ENCODE peak calls at places on chromosomes 5 and 9, in eight cellular contexts. T, B, N, J, I, L, K and E are unnamed samples. For H3K36me3, the result is how much of the 10 kb centered on the place peaks cover.

GRCh38 chr9:134585746-134586706 is 55.6 kb upstream of the COL5A1 start:
- DNase-seq in B (peak), L (no peak), K (peak), I (peak), T (peak), N (peak), J (peak), E (peak)

GRCh38 chr9:10612649-10613398 is at the start of gene PTPRD:
- DNase-seq in I (peak), K (peak), T (peak), B (peak), J (peak), L (peak), N (peak), E (peak)

GRCh38 chr9:14251146-14252071 is 62.5 kb downstream of the NFIB start:
- DNase-seq in L (no peak), K (peak), N (peak), J (peak), B (peak), I (peak), T (peak), E (no peak)

GRCh38 chr9:86041331-86041741 is 58.0 kb downstream of the GOLM1 start:
- DNase-seq in T (no peak), K (no peak), L (no peak), J (no peak), I (no peak), N (no peak), B (peak), E (no peak)

GRCh38 chr9:5688109-5688508 is 59.2 kb downstream of the RIC1 start:
- DNase-seq in L (no peak), T (peak), N (no peak), K (no peak), B (peak), I (no peak), J (no peak), E (no peak)

GRCh38 chr5:110900829-110901228 is 162.0 kb downstream of the SLC25A46 start:
- DNase-seq in T (peak), N (no peak), I (no peak), J (no peak), K (no peak), B (peak), L (no peak), E (no peak)

GRCh38 chr5:91397791-91398190 is 14.7 kb upstream of the ARRDC3 start:
- DNase-seq in N (no peak), L (no peak), I (no peak), J (no peak), K (no peak), B (no peak), T (no peak), E (no peak)

GRCh38 chr5:104088876-104089778 is 526.5 kb upstream of the NUDT12 start:
- DNase-seq in T (no peak), L (no peak), N (no peak), J (no peak), K (no peak), I (no peak), B (no peak), E (no peak)

GRCh38 chr5:14587143-14587542 is 5.6 kb downstream of the OTULINL start:
- DNase-seq in B (no peak), N (peak), J (peak), L (no peak), T (no peak), I (no peak), K (no peak), E (no peak)

GRCh38 chr9:127899200-127899943 is at the start of gene ST6GALNAC6:
- DNase-seq in J (peak), K (peak), L (peak), T (no peak), B (peak), I (peak), N (no peak), E (peak)

GRCh38 chr5:139492700-139493192 is 10.2 kb upstream of the STING1 start:
- DNase-seq in K (no peak), B (peak), N (no peak), L (no peak), J (no peak), I (no peak), T (peak), E (no peak)

GRCh38 chr9:132855904-132856303 is 22.2 kb downstream of the AK8 start:
- DNase-seq in L (no peak), N (no peak), K (no peak), B (no peak), J (no peak), I (no peak), T (no peak), E (peak)

DNA sequence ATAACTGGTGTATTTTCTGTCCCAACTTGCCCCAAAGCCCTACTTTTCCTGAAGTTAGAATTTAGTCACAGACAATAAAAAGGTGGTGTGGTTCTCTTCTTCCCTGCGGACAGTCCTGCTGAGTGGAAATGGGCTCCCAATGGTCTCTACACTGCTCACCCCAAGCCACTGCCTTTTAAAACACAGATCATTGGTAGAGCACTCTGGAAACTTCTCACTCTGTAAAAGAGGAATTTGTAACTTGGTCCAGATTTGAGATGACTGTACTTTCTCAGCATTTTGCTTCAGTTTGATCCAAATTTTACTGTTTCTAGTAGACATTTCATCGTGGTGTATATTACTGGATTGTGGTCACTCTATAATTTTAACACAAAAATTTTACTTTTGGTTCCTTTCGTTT is 80.3 kb upstream of the ROR2 start:
- DNase-seq in J (no peak), K (no peak), N (no peak), L (no peak), I (no peak), B (no peak), T (no peak), E (no peak)
- H3K36me3 ChIP-seq in J (under half), K (half or more), N (under half), L (under half), I (under half), B (under half), T (under half), E (under half)

DNA sequence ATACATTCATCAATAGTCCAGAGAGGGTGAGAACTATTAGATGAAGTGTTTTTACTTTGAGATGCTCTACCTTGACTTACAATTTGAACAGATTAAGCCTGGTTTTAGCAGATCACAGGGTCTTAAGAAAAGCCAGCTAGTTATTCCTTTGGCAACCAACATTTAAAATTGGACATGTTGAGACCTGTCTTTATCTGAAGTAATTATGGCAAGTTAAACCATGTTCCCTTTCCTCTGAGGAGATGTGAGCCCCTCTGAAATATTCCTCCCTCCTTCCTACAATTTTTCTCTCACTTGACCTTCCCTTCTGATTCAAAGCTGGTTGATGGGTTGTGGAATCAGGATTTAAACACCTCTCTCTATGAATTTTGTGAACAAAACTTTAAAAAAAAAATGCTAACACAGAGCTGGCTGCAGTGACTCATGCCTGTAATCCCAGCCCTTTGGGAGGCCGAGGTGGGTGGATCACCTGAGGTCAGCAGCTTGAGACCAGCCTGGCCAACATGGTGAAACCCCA is 73.4 kb downstream of the INIP start:
- DNase-seq in L (no peak), K (no peak), I (no peak), J (no peak), T (no peak), N (no peak), B (no peak), E (no peak)
- H3K36me3 ChIP-seq in L (under half), K (under half), I (under half), J (under half), T (under half), N (under half), B (under half), E (under half)

GRCh38 chr9:114356792-114357191 is 27.1 kb downstream of the ORM2 start:
- DNase-seq in T (no peak), K (no peak), L (no peak), N (no peak), I (no peak), B (no peak), J (no peak), E (no peak)

GRCh38 chr9:114359801-114360200 is 28.0 kb downstream of the AKNA start:
- DNase-seq in L (no peak), N (no peak), B (no peak), K (no peak), I (no peak), J (no peak), T (no peak), E (no peak)

GRCh38 chr9:114355821-114356220 is 26.2 kb downstream of the ORM2 start:
- DNase-seq in K (no peak), T (no peak), L (no peak), B (no peak), I (no peak), N (no peak), J (no peak), E (no peak)

GRCh38 chr9:114361542-114361941 is 26.2 kb downstream of the AKNA start:
- DNase-seq in T (no peak), B (no peak), N (no peak), K (no peak), I (no peak), J (no peak), L (no peak), E (no peak)

GRCh38 chr9:114357911-114358328 is 28.3 kb downstream of the ORM2 start:
- DNase-seq in T (no peak), I (no peak), L (no peak), K (no peak), J (no peak), B (no peak), N (no peak), E (no peak)
- H3K36me3 ChIP-seq in T (half or more), I (under half), L (under half), K (under half), J (half or more), B (half or more), N (under half), E (under half)

GRCh38 chr5:175880213-175880612 is 8.8 kb downstream of the CPLX2 start:
- DNase-seq in L (no peak), N (no peak), J (no peak), I (no peak), T (no peak), B (no peak), K (no peak), E (peak)

GRCh38 chr5:175880797-175881312 is 9.5 kb downstream of the CPLX2 start:
- DNase-seq in J (no peak), B (no peak), T (no peak), I (no peak), K (no peak), L (no peak), N (no peak), E (no peak)

GRCh38 chr5:175878021-175878420 is 6.6 kb downstream of the CPLX2 start:
- DNase-seq in T (no peak), I (no peak), L (no peak), B (no peak), J (no peak), N (no peak), K (no peak), E (no peak)

GRCh38 chr5:175879743-175880142 is 8.4 kb downstream of the CPLX2 start:
- DNase-seq in J (no peak), L (no peak), N (no peak), T (no peak), B (no peak), K (no peak), I (no peak), E (peak)

DNA sequence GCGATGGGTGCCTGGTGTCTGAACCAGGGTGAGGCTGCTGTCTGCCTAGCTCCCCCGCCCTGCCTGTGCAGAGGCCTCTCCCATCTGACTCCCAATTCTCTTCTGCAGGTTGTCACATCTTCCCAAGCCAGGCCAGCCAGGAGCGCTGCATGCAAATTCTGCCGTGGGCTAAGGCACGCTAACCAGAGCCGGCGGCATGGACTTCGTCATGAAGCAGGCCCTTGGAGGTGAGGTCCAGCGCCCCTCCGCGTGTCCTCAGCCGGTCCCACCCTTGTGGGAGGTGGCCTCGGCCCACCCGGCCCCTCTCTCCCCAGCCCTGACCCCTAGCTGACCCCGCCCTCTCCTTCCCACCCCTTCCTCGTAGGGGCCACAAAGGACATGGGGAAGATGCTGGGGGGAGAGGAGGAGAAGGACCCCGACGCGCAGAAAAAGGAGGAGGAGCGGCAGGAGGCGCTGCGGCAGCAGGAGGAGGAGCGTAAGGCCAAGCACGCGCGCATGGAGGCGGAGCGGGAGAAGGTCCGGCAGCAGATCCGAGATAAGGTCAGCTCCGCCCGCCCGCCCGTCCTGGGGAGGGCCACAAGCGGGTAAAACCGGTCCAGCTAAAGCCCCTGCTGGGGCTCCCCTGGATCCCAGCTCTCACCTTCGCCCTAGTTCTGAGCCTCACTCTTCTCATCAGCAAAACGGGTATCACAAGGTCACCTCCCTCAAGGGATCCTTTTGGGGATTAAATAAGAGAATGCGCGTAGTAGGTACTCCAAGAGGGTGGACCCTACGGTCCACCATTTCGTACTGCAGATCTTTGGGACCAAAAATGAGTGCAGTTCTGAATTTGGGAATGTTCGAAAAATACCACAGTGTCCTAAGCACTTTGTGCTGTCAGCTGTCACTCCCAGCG is 7.4 kb downstream of the CPLX2 start:
- DNase-seq in K (peak), N (no peak), L (no peak), T (no peak), I (peak), J (no peak), B (no peak), E (peak)
- H3K36me3 ChIP-seq in K (under half), N (under half), L (under half), T (under half), I (under half), J (under half), B (under half), E (under half)

GRCh38 chr9:33025572-33026347 is 687 bp downstream of the DNAJA1 start:
- DNase-seq in L (no peak), N (peak), T (peak), I (peak), K (peak), B (peak), J (peak), E (peak)
- H3K36me3 ChIP-seq in L (under half), N (under half), T (under half), I (under half), K (under half), B (under half), J (under half), E (under half)

GRCh38 chr5:147400836-147401235 is 109.0 kb downstream of the DPYSL3 start:
- DNase-seq in L (no peak), J (no peak), I (no peak), K (no peak), T (no peak), N (no peak), B (peak), E (no peak)

GRCh38 chr5:147407094-147407681 is 102.7 kb downstream of the DPYSL3 start:
- DNase-seq in B (peak), N (no peak), K (no peak), T (peak), J (no peak), I (no peak), L (no peak), E (no peak)

GRCh38 chr5:147403659-147404640 is 105.9 kb downstream of the DPYSL3 start:
- DNase-seq in K (no peak), I (no peak), J (no peak), T (peak), L (no peak), N (peak), B (peak), E (no peak)

GRCh38 chr5:147406636-147407035 is 103.2 kb downstream of the DPYSL3 start:
- DNase-seq in B (no peak), N (no peak), I (no peak), L (no peak), T (no peak), J (no peak), K (no peak), E (no peak)

DNA sequence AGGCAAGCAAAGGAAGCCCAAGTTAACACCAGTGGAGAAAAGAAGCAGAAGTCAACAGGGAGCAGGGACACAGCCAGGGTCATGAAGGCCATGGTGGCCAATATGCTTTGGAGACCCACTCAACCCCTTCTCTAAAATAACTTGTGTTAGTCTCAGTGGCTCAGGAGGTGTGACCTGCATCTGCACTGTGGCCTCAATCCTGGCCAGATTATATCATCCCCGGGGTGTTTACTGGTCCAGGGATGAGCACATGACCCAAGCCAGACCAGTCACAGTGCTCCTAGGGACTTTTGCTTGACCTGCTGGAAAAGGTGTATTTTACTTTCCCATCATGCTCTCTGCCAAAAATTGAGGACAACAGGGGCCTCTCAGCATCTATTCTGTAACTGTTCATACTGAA is 105.2 kb downstream of the DPYSL3 start:
- DNase-seq in J (no peak), N (no peak), T (no peak), K (no peak), B (no peak), L (no peak), I (no peak), E (no peak)
- H3K36me3 ChIP-seq in J (half or more), N (under half), T (under half), K (under half), B (under half), L (under half), I (under half), E (under half)